ENCODE peak calls at places on chromosomes 12 and 14, in six cellular contexts. H is breast epithelium, Z is SK-N-SH, F is HCT116, R is sigmoid colon, O is Panc1. S is an unnamed sample.
A peak's percentile ranks its signal among the peaks of the same experiment; 100 is the strongest.

GRCh38 chr14:20632448-20632830 is 9.1 kb downstream of the OR6S1 start:
- DNase-seq in F (no peak), H (no peak), R (no peak), Z (no peak), O (no peak), S (no peak)

GRCh38 chr12:25764892-25765291 is 193.6 kb upstream of the RASSF8 start:
- DNase-seq in H (no peak), R (no peak), F (no peak), O (no peak), Z (no peak), S (no peak)

GRCh38 chr12:76244298-76244697 is 103.9 kb downstream of the BBS10 start:
- DNase-seq in F (no peak), H (no peak), R (no peak), O (no peak), Z (no peak), S (no peak)

GRCh38 chr12:85029456-85029855 is 6.6 kb downstream of the TSPAN19 start:
- DNase-seq in Z (no peak), F (peak; percentile 21), R (no peak), O (no peak), H (no peak), S (no peak)

GRCh38 chr14:96126339-96126770 is 78.3 kb upstream of the BDKRB2 start:
- DNase-seq in R (no peak), Z (no peak), F (no peak), O (no peak), H (no peak), S (peak; percentile 67)

GRCh38 chr12:111426341-111427185 is 20.8 kb downstream of the SH2B3 start:
- DNase-seq in R (no peak), O (no peak), F (no peak), H (no peak), Z (no peak), S (no peak)

GRCh38 chr12:65853489-65854157 is 29.3 kb downstream of the HMGA2 start:
- DNase-seq in O (no peak), Z (no peak), H (no peak), F (no peak), R (no peak), S (no peak)

GRCh38 chr12:52327830-52328500 is 6.8 kb upstream of the KRT83 start:
- DNase-seq in H (no peak), R (peak; percentile 53), F (no peak), Z (no peak), O (no peak), S (no peak)

GRCh38 chr12:31019561-31020308 is 53.9 kb upstream of the DDX11 start:
- DNase-seq in H (no peak), R (peak; percentile 27), O (no peak), F (no peak), Z (no peak), S (no peak)

GRCh38 chr14:67668559-67668958 is 5.9 kb downstream of the VTI1B start:
- DNase-seq in O (no peak), F (no peak), Z (no peak), R (no peak), H (no peak), S (no peak)

GRCh38 chr14:29805415-29806123 is 122.1 kb downstream of the PRKD1 start:
- DNase-seq in Z (no peak), R (peak; percentile 75), F (no peak), O (peak; percentile 30), H (no peak), S (no peak)

GRCh38 chr14:30227871-30228270 is 300.2 kb upstream of the PRKD1 start:
- DNase-seq in F (no peak), H (peak; percentile 43), Z (no peak), O (no peak), R (no peak), S (no peak)

GRCh38 chr14:99677231-99677891 is 6.7 kb upstream of the CYP46A1 start:
- DNase-seq in H (peak; percentile 68), F (no peak), O (no peak), Z (no peak), R (no peak), S (no peak)

GRCh38 chr12:94266796-94267529 is 118.6 kb downstream of the PLXNC1 start:
- DNase-seq in Z (no peak), R (no peak), F (no peak), O (no peak), H (no peak), S (no peak)

GRCh38 chr12:110689002-110689600 is at the start of gene HVCN1:
- DNase-seq in H (no peak), F (no peak), O (no peak), R (peak; percentile 81), Z (peak; percentile 77), S (no peak)

GRCh38 chr12:125305221-125305620 is 240.0 kb downstream of the AACS start:
- DNase-seq in R (no peak), Z (no peak), H (no peak), F (no peak), O (no peak), S (no peak)

GRCh38 chr12:123533672-123534643 is at the start of gene RILPL1:
- DNase-seq in H (no peak), R (peak; percentile 81), O (no peak), F (no peak), Z (peak; percentile 94), S (no peak)

GRCh38 chr14:33163109-33163508 is 224.4 kb downstream of the NPAS3 start:
- DNase-seq in F (no peak), Z (no peak), R (no peak), H (no peak), O (no peak), S (no peak)

GRCh38 chr12:60977966-60978365 is 1282.2 kb upstream of the USP15 start:
- DNase-seq in Z (no peak), R (no peak), H (no peak), F (no peak), O (no peak), S (no peak)

GRCh38 chr14:101986953-101987352 is 22.6 kb downstream of the DYNC1H1 start:
- DNase-seq in R (no peak), O (no peak), F (no peak), H (no peak), Z (no peak), S (no peak)

GRCh38 chr12:104549820-104550480 is 93.2 kb downstream of the CHST11 start:
- DNase-seq in F (peak; percentile 36), O (no peak), R (no peak), H (no peak), Z (no peak), S (no peak)

GRCh38 chr12:30694971-30695326 is 720 bp downstream of the IPO8 start:
- DNase-seq in Z (peak; percentile 60), F (peak; percentile 21), R (peak; percentile 67), H (no peak), O (no peak), S (no peak)

GRCh38 chr12:114864688-114865685 is 181.0 kb upstream of the TBX3 start:
- DNase-seq in R (no peak), H (no peak), O (no peak), F (no peak), Z (no peak), S (no peak)

DNA sequence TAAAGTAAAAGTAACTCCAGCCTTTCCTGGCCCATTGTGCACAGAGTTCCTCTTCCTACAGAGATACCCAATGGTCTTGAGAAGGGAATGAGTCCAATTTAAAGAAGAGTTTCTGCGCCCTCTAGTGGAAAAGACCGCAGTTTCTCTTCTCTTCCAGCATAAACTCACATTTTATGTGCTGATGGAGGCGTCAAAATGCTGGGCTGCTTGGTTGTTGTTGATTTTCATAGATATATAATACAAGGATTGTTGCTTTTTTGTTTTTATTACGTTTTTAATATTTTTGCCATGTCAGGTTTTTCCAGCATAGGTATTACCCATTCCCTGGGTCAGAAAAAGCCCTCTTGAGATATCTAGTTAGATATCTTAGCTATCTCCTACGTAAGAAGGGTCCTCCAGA is 356.9 kb upstream of the STXBP6 start:
- DNase-seq in F (no peak), Z (no peak), O (no peak), H (no peak), R (no peak), S (no peak)
- TF ChIP-seq CTCF in F (peak; percentile 42), Z (peak; percentile 65), O (peak; percentile 30), H (no peak), R (no peak), S (no peak)

GRCh38 chr12:118033902-118034301 is 17.4 kb downstream of the RFC5 start:
- DNase-seq in F (no peak), R (no peak), O (no peak), H (no peak), Z (no peak), S (no peak)

GRCh38 chr12:118033331-118033730 is 16.8 kb downstream of the RFC5 start:
- DNase-seq in Z (no peak), F (no peak), H (no peak), R (no peak), O (no peak), S (no peak)

GRCh38 chr12:118025168-118025567 is 8.7 kb downstream of the RFC5 start:
- DNase-seq in H (no peak), F (no peak), Z (no peak), O (no peak), R (no peak), S (no peak)

GRCh38 chr12:118032188-118032587 is 15.7 kb downstream of the RFC5 start:
- DNase-seq in Z (no peak), O (no peak), H (no peak), F (no peak), R (no peak), S (no peak)

GRCh38 chr12:118029166-118029565 is 12.7 kb downstream of the RFC5 start:
- DNase-seq in F (no peak), R (no peak), Z (no peak), H (no peak), O (no peak), S (no peak)
- H3K9me3 ChIP-seq in F (no peaks in the 10 kb centered on the region), R (no peaks in the 10 kb centered on the region), Z (no peaks in the 10 kb centered on the region), H (no peaks in the 10 kb centered on the region), O (no peaks in the 10 kb centered on the region), S (no peaks in the 10 kb centered on the region)

DNA sequence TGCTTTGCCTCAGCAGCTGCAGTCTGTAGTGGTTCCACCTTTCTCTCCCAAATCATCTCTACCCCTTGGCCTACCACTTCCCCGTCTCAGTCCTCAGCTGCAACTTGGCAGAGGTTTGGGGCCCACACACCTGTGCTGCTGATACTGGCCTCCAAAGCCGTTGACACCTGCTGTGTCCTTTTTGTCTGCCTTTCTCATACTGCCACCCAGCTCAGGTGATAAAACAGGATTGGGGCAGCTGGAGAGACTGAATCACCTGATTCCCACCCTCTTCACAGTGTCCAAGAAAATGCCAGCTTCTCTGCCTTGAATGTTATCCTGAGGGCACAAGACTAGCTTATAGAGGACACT is 103.7 kb downstream of the ETV6 start:
- DNase-seq in H (no peak), Z (no peak), F (no peak), R (no peak), O (no peak), S (no peak)
- TF ChIP-seq POLR2AphosphoS5 in H (no peak), Z (no peak), F (no peak), R (no peak), O (no peak), S (no peak)

DNA sequence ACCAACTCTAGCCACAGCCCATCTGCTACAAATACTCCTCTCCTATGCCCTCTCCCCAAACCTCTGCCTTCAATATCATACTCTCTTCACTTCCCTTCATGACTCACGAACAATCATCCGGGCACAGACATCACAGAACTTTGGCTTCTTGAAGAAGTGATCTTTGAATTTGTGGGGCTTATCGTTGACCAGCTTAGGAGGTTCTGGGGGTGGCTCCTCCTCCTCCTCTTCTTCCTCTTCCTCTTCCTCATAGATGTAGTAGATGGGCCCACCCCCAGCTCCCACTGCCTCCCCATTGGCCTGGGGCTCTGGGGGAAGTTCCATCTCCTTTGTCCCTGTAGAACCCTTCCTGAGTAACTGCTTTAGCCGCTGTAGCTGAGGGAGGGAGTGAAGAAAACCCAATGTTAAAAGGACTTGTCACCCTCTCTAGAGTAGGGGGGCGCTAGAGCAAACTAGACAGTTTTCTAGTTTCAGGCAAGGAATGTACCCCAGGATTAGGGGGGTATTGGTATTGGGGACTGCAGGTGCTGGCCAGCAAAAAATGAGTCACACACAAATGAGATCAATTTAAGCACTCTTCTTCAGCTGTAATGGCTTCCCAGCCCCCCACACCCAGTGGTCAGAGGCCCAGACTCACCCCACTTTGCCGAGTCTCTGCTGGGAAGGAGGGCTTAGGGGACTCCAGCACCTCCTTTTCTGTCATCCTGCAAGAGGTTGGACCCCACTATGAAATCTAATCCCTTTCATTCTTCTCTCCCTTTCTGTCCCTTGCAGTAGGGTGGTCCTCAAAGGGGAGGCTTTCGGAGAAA is 1.8 kb downstream of the STAC3 start:
- DNase-seq in Z (no peak), F (no peak), H (no peak), O (no peak), R (no peak), S (no peak)
- TF ChIP-seq CTCF in Z (no peak), F (no peak), H (no peak), O (no peak), R (no peak), S (no peak)